ENCODE peak calls at places on chromosomes 6 and 20, in four cellular contexts. H is tibial nerve, G is DND-41, B is heart left ventricle. E is an unnamed sample.

GRCh38 chr6:37396571-37397185 is 36.3 kb upstream of the CMTR1 start:
- DNase-seq in B (no peak), G (no peak), H (no peak), E (no peak)

GRCh38 chr6:36701401-36701991 is 3.9 kb downstream of the RAB44 start:
- DNase-seq in G (no peak), H (no peak), B (no peak), E (no peak)

GRCh38 chr20:53677447-53678314 is 84.0 kb upstream of the ZNF217 start:
- DNase-seq in B (peak; percentile 41), H (peak; percentile 48), G (peak; percentile 85), E (no peak)

GRCh38 chr6:35052694-35053565 is 88.2 kb downstream of the TCP11 start:
- DNase-seq in B (peak; percentile 52), H (peak; percentile 55), G (no peak), E (no peak)

GRCh38 chr6:126267621-126268020 is 72.3 kb upstream of the CENPW start:
- DNase-seq in H (no peak), B (no peak), G (no peak), E (no peak)

GRCh38 chr6:166626177-166627038 is 643 bp downstream of the RPS6KA2 start:
- DNase-seq in B (peak; percentile 35), H (peak; percentile 35), G (no peak), E (peak; percentile 62)

GRCh38 chr6:100115702-100116101 is 121.7 kb upstream of the MCHR2 start:
- DNase-seq in G (no peak), H (no peak), B (no peak), E (no peak)

GRCh38 chr20:38270869-38271608 is 10.5 kb upstream of the KIAA1755 start:
- DNase-seq in B (peak; percentile 82), H (peak; percentile 66), G (no peak), E (no peak)

GRCh38 chr6:69343856-69344255 is 453.0 kb downstream of the LMBRD1 start:
- DNase-seq in B (no peak), G (no peak), H (no peak), E (no peak)

GRCh38 chr6:138162104-138162946 is 586 bp downstream of the ARFGEF3 start:
- DNase-seq in G (no peak), H (no peak), B (peak; percentile 22), E (no peak)

GRCh38 chr6:55433446-55434130 is 106.3 kb downstream of the GFRAL start:
- DNase-seq in B (no peak), G (no peak), H (no peak), E (no peak)

GRCh38 chr6:143123081-143123480 is 62.4 kb downstream of the AIG1 start:
- DNase-seq in H (no peak), B (no peak), G (no peak), E (no peak)

GRCh38 chr6:158923801-158924498 is 76.1 kb downstream of the RSPH3 start:
- DNase-seq in H (no peak), B (no peak), G (no peak), E (no peak)

GRCh38 chr6:149026530-149026942 is 279.7 kb downstream of the UST start:
- DNase-seq in B (no peak), G (peak; percentile 57), H (peak; percentile 51), E (no peak)

GRCh38 chr6:17725083-17725482 is 18.4 kb upstream of the NUP153 start:
- DNase-seq in G (no peak), B (peak; percentile 64), H (no peak), E (no peak)

GRCh38 chr6:130677312-130677711 is 149.9 kb upstream of the SMLR1 start:
- DNase-seq in G (no peak), B (no peak), H (no peak), E (no peak)

GRCh38 chr20:61531553-61532345 is 279.7 kb downstream of the CDH4 start:
- DNase-seq in H (no peak), G (no peak), B (no peak), E (no peak)

GRCh38 chr6:15518057-15518456 is 144.8 kb downstream of the DTNBP1 start:
- DNase-seq in B (no peak), H (no peak), G (no peak), E (no peak)

GRCh38 chr20:31708839-31709534 is 13.7 kb downstream of the BCL2L1 start:
- DNase-seq in G (peak; percentile 50), H (no peak), B (no peak), E (no peak)

GRCh38 chr6:125245523-125246264 is 56.1 kb downstream of the HDDC2 start:
- DNase-seq in B (no peak), H (no peak), G (no peak), E (no peak)

GRCh38 chr6:33008944-33009861 is at the start of gene HLA-DOA:
- DNase-seq in B (no peak), H (no peak), G (peak; percentile 12), E (peak; percentile 66)

GRCh38 chr6:159461266-159461665 is 231.8 kb downstream of the SOD2 start:
- DNase-seq in G (no peak), H (no peak), B (no peak), E (no peak)

GRCh38 chr20:32114305-32114960 is 4.9 kb downstream of the TM9SF4 start:
- DNase-seq in H (no peak), G (no peak), B (no peak), E (no peak)

GRCh38 chr6:14354919-14355572 is 237.5 kb downstream of the CD83 start:
- DNase-seq in G (peak; percentile 76), H (peak; percentile 45), B (peak; percentile 66), E (no peak)

GRCh38 chr6:106360989-106361430 is 493 bp downstream of the CRYBG1 start:
- DNase-seq in B (peak; percentile 20), H (no peak), G (no peak), E (peak; percentile 11)

GRCh38 chr6:148324297-148325007 is 18.2 kb upstream of the SASH1 start:
- DNase-seq in G (no peak), H (no peak), B (no peak), E (no peak)

GRCh38 chr6:148223424-148223842 is 119.2 kb upstream of the SASH1 start:
- DNase-seq in G (no peak), H (no peak), B (no peak), E (no peak)

GRCh38 chr20:17883592-17884317 is 84.8 kb downstream of the SNX5 start:
- DNase-seq in H (no peak), B (no peak), G (no peak), E (no peak)

GRCh38 chr6:128803911-128804310 is 79.0 kb upstream of the LAMA2 start:
- DNase-seq in H (no peak), B (peak; percentile 20), G (no peak), E (no peak)

GRCh38 chr20:59819496-59820203 is 113.8 kb downstream of the SYCP2 start:
- DNase-seq in B (no peak), H (peak; percentile 0), G (no peak), E (no peak)

GRCh38 chr20:58012731-58013510 is 215.5 kb downstream of the ANKRD60 start:
- DNase-seq in H (no peak), G (no peak), B (peak; percentile 9), E (no peak)

GRCh38 chr6:165883851-165884640 is 221.0 kb upstream of the PDE10A start:
- DNase-seq in H (no peak), G (no peak), B (no peak), E (no peak)

GRCh38 chr6:166460473-166461437 is 78.0 kb upstream of the MPC1 start:
- DNase-seq in H (no peak), B (no peak), G (no peak), E (no peak)

GRCh38 chr6:52566201-52566600 is 10.7 kb downstream of the TRAM2 start:
- DNase-seq in B (no peak), H (no peak), G (peak; percentile 65), E (no peak)

GRCh38 chr6:96940322-96940721 is 15.8 kb downstream of the KLHL32 start:
- DNase-seq in G (no peak), H (no peak), B (no peak), E (no peak)

GRCh38 chr6:29907637-29908340 is 34.5 kb upstream of the HLA-A start:
- DNase-seq in H (no peak), B (no peak), G (no peak), E (no peak)

GRCh38 chr6:70479236-70479635 is 65.9 kb downstream of the FAM135A start:
- DNase-seq in G (no peak), H (no peak), B (no peak), E (no peak)

GRCh38 chr6:44133003-44133931 is 5.9 kb downstream of the TMEM63B start:
- DNase-seq in H (peak; percentile 16), G (no peak), B (peak; percentile 48), E (no peak)

DNA sequence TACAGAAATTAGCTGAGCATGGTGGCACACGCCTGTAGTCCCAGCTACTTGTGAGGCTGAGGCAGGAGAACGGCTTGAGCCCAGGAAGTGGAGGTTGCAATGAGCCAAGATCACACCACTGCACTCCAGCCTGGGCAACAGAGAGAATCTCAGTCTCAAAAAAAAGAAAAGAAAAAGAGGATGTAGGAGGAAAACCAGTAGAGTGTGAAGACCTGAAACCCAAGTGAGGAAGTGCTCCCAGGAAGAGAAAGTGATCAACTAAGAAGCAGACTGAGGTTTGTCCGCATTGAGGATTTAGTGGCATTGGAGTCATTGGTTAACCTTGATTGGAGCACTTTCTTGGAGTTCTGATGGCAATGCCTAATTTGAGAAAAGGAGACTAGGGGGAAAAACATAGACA is 20.6 kb upstream of the TASP1 start:
- DNase-seq in B (no peak), H (no peak), G (no peak), E (no peak)
- H3K27ac ChIP-seq in B (no peak overlapping the region), H (no peak overlapping the region), G (peak overlapping the region; percentile 8), E (no peak overlapping the region)

GRCh38 chr20:39874049-39874893 is 814.8 kb downstream of the MAFB start:
- DNase-seq in B (peak; percentile 79), G (peak; percentile 56), H (peak; percentile 77), E (no peak)
- H3K4me3 ChIP-seq in B (no peak overlapping the region), G (no peak overlapping the region), H (no peak overlapping the region), E (no peak overlapping the region)

GRCh38 chr6:12034831-12035230 is 22.7 kb downstream of the HIVEP1 start:
- DNase-seq in B (no peak), H (no peak), G (no peak), E (no peak)
- TF ChIP-seq CTCF in B (no peak), H (no peak), G (no peak), E (no peak)

GRCh38 chr6:41584205-41584604 is 38.0 kb downstream of the FOXP4 start:
- DNase-seq in G (no peak), H (no peak), B (no peak), E (no peak)
- H3K27ac ChIP-seq in G (peak overlapping the region; percentile 33), H (peak overlapping the region; percentile 44), B (peak overlapping the region; percentile 13), E (no peak overlapping the region)

E was measured in CD8-positive, alpha-beta T cell.